ENCODE peak calls at places on chromosomes 4 and X, in six cellular contexts. V is A549, U is left ventricle myocardium inferior, R is AG04450, L is fibroblast of lung, B is brain microvascular endothelial cell. J is an unnamed sample.

GRCh38 chr4:11566440-11567022 is 137.8 kb upstream of the HS3ST1 start:
- DNase-seq in V (no peak), U (no peak), R (peak), L (no peak), B (no peak), J (no peak)

GRCh38 chrX:12052109-12052508 is 86.2 kb upstream of the FRMPD4 start:
- DNase-seq in V (no peak), U (no peak), R (no peak), L (no peak), B (no peak), J (no peak)

GRCh38 chr4:32560306-32560705 is 1840.1 kb downstream of the PCDH7 start:
- DNase-seq in V (no peak), U (no peak), R (no peak), L (peak), B (peak), J (no peak)

GRCh38 chr4:139297001-139297410 is 4.3 kb upstream of the NAA15 start:
- DNase-seq in V (no peak), U (no peak), R (no peak), L (peak), B (no peak), J (no peak)

GRCh38 chr4:1512738-1513660 is 106.8 kb upstream of the NKX1-1 start:
- DNase-seq in V (peak), U (peak), R (no peak), L (peak), B (no peak), J (no peak)

GRCh38 chr4:2083826-2084160 is 24.7 kb downstream of the NAT8L start:
- DNase-seq in V (no peak), U (no peak), R (no peak), L (no peak), B (no peak), J (no peak)

GRCh38 chr4:183164963-183165362 is 65.9 kb downstream of the WWC2 start:
- DNase-seq in V (no peak), U (no peak), R (no peak), L (peak), B (no peak), J (no peak)

GRCh38 chr4:183329954-183330742 is 7.9 kb upstream of the CLDN24 start:
- DNase-seq in V (no peak), U (no peak), R (no peak), L (no peak), B (no peak), J (no peak)

GRCh38 chr4:94525993-94526740 is 74.4 kb downstream of the PDLIM5 start:
- DNase-seq in V (no peak), U (no peak), R (no peak), L (peak), B (peak), J (no peak)

GRCh38 chr4:148364525-148364924 is 77.7 kb downstream of the NR3C2 start:
- DNase-seq in V (no peak), U (no peak), R (no peak), L (no peak), B (no peak), J (no peak)

GRCh38 chr4:4428966-4429875 is 42.3 kb downstream of the NSG1 start:
- DNase-seq in V (no peak), U (no peak), R (no peak), L (no peak), B (no peak), J (no peak)

GRCh38 chrX:30060718-30061117 is 154.6 kb upstream of the MAGEB2 start:
- DNase-seq in V (no peak), U (no peak), R (no peak), L (peak), B (peak), J (no peak)

GRCh38 chr4:36178489-36178888 is 65.8 kb downstream of the ARAP2 start:
- DNase-seq in V (no peak), U (no peak), R (no peak), L (no peak), B (no peak), J (no peak)

GRCh38 chr4:169723207-169723606 is 34.5 kb downstream of the HPF1 start:
- DNase-seq in V (no peak), U (no peak), R (no peak), L (no peak), B (peak), J (no peak)

GRCh38 chrX:28946846-28947245 is 359.6 kb downstream of the IL1RAPL1 start:
- DNase-seq in V (no peak), U (no peak), R (no peak), L (peak), B (no peak), J (no peak)

GRCh38 chr4:52712172-52712990 is 38.8 kb downstream of the ERVMER34-1 start:
- DNase-seq in V (peak), U (peak), R (peak), L (peak), B (peak), J (peak)

GRCh38 chr4:52712991-52713275 is 38.3 kb downstream of the ERVMER34-1 start:
- DNase-seq in V (no peak), U (no peak), R (no peak), L (no peak), B (no peak), J (no peak)

GRCh38 chr4:52713456-52713937 is 37.7 kb downstream of the ERVMER34-1 start:
- DNase-seq in V (no peak), U (peak), R (no peak), L (peak), B (no peak), J (no peak)

GRCh38 chr4:52711271-52711670 is 40.0 kb downstream of the ERVMER34-1 start:
- DNase-seq in V (no peak), U (no peak), R (no peak), L (no peak), B (no peak), J (no peak)

DNA sequence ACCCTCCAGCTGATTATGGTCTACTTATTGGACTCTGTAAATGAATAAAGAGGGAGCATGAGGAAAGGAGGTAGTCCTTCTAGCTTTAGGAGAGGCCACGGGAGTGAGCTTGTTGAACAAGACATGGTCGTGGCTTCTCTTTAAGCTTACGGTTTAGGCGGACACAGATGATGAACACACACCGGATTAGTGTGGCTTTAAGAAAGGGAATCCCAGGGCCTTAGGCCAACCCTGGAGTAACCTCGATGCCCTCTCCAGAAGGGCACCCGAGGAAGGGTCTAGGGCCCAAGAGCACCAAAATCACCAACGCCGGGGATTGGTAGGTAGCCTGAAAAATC is 39.4 kb downstream of the ERVMER34-1 start:
- DNase-seq in V (no peak), U (no peak), R (no peak), L (peak), B (no peak), J (no peak)
- H3K27ac ChIP-seq in V (peak), U (peak), R (no peak), L (no peak), B (no peak), J (peak)

GRCh38 chr4:110515676-110516075 is 39.7 kb downstream of the ENPEP start:
- DNase-seq in V (no peak), U (no peak), R (no peak), L (no peak), B (no peak), J (no peak)
- H3K4me3 ChIP-seq in V (peak), U (peak), R (no peak), L (peak), B (no peak), J (peak)

GRCh38 chr4:70601422-70602039 is 9.5 kb downstream of the AMBN start:
- DNase-seq in V (peak), U (no peak), R (peak), L (peak), B (peak), J (no peak)
- TF ChIP-seq CTCF in V (peak), U (peak), R (peak), L (peak), B (peak), J (peak)

DNA sequence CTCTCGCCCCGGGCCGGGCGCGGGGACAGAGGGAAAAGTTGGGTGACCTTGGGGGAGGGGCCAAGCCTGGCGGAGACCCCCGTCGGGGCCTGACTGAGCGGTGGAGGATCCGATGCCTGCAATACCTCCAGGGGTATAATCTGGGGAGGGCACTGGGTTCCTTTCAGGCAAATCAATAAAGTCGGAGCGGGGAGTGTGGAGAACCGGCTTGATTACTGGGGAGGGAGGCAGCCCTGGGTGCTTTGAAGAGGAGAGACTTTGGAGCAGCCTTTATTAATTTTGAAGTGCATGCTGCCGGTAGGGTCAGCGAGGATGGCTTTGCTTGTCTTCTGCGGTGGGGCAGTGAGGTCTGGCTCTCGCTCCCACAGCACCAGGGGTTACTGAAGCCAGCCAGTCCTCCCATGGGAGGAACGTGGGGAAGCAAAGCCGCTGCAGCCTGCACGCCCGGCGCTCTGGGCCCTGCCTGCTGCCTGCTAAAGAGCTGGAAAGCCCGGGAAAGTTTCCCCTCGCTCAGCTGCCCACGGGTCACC is 396 bp upstream of the LGI2 start:
- DNase-seq in V (peak), U (peak), R (no peak), L (peak), B (no peak), J (peak)
- H3K27ac ChIP-seq in V (peak), U (peak), R (no peak), L (no peak), B (no peak), J (peak)

GRCh38 chr4:89838005-89838404 is 1.0 kb upstream of the SNCA start:
- DNase-seq in V (no peak), U (no peak), R (no peak), L (peak), B (no peak), J (no peak)

GRCh38 chr4:89839558-89839957 is 2.6 kb upstream of the SNCA start:
- DNase-seq in V (no peak), U (no peak), R (no peak), L (no peak), B (no peak), J (no peak)

GRCh38 chr4:89836897-89837384 is at the start of gene SNCA:
- DNase-seq in V (peak), U (peak), R (no peak), L (peak), B (peak), J (no peak)

GRCh38 chr4:89836031-89836777 is 757 bp downstream of the SNCA start:
- DNase-seq in V (no peak), U (no peak), R (no peak), L (no peak), B (no peak), J (no peak)

DNA sequence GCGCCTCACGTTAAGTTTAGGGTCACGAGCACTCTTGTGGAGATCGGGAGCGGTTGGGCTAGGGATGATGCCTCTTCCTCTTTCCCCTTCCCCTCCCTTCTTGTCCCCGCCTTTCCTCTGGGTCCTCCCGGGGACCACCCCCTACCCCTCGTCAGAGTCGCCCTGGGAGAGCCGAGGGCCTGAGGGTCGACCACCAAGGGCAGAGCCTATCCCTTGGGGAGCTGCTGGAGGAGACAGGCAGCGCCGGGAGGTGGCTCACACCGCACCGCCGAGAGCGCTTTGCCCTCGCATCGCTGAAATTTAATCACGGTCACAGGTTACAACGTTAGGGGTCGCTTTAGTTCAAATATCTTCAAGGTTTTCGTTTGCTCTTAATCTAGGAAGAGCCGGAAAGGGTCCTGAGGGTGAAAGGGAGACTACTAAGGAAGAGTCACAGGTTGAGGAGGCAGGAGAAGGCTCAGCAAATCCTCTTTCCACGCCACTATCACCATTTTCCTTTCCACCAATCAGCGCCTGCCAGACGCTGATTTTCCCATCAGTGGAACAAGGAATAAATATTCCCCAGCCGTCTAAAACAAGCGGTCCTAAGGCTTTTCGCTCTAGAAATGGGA is 529 bp upstream of the SNCA start:
- DNase-seq in V (peak), U (no peak), R (no peak), L (peak), B (peak), J (no peak)
- H3K4me3 ChIP-seq in V (peak), U (peak), R (peak), L (peak), B (peak), J (peak)

DNA sequence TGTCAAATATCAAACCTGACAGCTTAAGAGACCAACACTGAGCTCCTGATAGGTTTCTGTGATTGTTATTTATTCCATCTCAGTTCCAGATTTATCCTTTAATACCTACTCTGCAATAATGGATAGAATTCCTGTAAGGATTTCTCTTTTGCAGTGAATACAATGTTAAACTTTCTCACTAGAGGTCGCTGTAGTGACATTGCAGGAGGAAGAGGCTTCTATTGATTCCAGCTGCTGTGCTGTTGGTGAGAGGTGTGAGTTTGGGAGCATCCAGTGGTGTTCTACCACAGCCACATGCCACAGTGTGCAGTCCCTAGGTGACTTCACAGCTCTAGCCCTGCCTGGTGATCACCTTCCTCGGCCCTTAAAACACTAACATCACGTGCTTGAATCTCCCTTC is 34.6 kb upstream of the DCAF8L2 start:
- DNase-seq in V (peak), U (no peak), R (no peak), L (peak), B (no peak), J (no peak)
- TF ChIP-seq CTCF in V (no peak), U (peak), R (peak), L (peak), B (peak), J (no peak)

DNA sequence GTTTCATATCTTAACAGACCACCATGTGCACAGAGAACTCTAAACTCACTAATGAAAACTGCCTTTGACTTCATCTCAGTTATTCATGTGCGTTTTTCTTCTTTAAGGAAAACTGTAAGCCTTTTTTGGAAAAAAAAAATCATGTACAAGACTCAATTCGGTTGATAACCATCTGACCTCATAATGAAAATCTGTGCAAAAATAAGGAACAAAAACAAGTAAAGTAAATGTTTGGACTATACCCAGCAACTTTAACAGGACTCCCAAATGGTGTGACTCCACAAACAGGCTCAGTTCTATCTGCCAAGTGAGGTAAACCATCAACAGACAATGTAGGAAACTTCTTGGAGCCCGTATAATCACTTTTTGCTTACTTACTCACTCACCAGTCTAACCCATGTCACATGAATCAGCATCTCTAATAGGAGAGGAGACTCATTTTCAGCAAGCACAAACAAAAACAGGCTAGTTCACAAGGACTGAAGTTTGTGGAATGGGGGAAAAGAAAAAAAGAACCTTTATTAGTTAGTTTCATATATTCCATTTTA is 9.3 kb downstream of the APOO start:
- DNase-seq in V (no peak), U (no peak), R (no peak), L (peak), B (no peak), J (no peak)
- H3K27ac ChIP-seq in V (peak), U (peak), R (no peak), L (no peak), B (peak), J (peak)

GRCh38 chr4:13546374-13546854 is 2.1 kb upstream of the NKX3-2 start:
- DNase-seq in V (no peak), U (no peak), R (no peak), L (no peak), B (no peak), J (no peak)

GRCh38 chr4:13547563-13548041 is 3.3 kb upstream of the NKX3-2 start:
- DNase-seq in V (no peak), U (no peak), R (no peak), L (no peak), B (no peak), J (no peak)

GRCh38 chr4:13548984-13549546 is 4.8 kb upstream of the NKX3-2 start:
- DNase-seq in V (peak), U (peak), R (peak), L (peak), B (peak), J (no peak)

GRCh38 chr4:13546855-13547562 is 2.7 kb upstream of the NKX3-2 start:
- DNase-seq in V (no peak), U (no peak), R (no peak), L (no peak), B (no peak), J (no peak)

DNA sequence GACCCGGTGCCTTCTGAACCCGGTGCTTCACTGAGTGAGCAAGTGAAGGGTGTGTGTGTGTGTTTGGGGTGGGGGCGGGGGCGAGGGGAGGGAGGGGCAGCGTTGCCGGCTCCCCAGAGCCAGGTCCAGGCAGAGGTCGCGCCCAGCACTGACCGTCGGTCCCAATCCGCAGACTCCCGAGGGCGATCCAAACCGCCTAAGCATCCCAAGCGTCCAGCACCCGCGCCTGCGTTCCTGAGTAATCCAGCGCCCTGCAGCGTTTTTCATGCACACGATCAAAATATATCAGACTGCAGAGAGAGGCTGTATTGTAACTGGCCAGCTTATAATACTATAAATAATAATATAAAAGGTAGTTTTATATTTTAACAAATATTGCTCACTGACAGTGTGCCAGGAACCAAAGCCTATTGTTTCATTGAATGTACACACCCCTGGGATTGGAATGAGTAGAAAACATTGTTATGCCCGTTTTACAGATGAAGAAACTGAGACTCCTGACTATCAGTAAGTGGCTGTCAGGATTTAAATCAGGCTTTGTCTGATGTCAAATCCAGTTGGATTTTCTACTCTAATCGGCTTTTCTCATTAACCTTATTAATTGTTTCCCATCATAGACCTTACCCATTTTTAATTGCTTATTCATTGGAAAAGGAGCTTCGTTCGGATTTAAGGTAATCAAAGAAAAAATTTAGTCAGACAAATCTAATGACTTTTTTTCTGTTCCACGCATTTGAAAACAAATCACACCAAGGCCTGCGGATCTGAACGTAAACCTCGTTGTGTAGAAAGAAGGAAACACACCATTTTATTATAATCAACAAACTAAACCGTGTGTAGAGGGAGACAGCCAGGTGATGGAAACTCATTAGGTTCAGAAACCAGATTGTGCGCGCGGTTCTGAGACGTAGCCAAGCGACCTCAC is 4.0 kb upstream of the NKX3-2 start:
- DNase-seq in V (no peak), U (no peak), R (no peak), L (no peak), B (no peak), J (no peak)
- H3K4me3 ChIP-seq in V (peak), U (peak), R (peak), L (no peak), B (peak), J (peak)

GRCh38 chrX:34299451-34299967 is 167.4 kb upstream of the FAM47A start:
- DNase-seq in V (no peak), U (no peak), R (no peak), L (no peak), B (no peak), J (no peak)

DNA sequence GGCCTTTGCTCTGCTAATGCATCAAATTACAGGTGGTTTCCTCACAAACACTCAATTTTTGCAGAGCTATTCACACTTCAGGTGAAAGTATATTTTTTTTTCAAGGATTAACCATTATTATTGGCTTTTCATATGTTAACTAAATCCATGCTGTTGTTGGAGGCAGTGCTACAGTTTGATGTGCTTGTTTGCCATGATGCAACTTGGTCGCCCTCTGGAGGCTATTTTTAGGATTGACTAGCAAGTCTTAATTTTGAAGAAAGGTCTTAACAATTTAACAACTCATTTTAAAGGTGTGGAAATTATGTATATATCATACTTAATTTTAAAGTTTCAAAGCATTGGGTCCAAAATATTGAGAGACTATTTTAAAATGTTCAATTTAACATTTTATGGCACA is 168.8 kb upstream of the FAM47A start:
- DNase-seq in V (no peak), U (no peak), R (peak), L (peak), B (peak), J (no peak)
- TF ChIP-seq CTCF in V (peak), U (peak), R (peak), L (peak), B (peak), J (peak)

GRCh38 chrX:10119399-10119990 is 37.3 kb upstream of the CLCN4 start:
- DNase-seq in V (peak), U (no peak), R (peak), L (peak), B (peak), J (no peak)
- H3K27ac ChIP-seq in V (peak), U (peak), R (no peak), L (no peak), B (no peak), J (peak)

J was measured in coronary artery.